ENCODE peak calls at places on chromosomes 7 and 10, in four cellular contexts. V, O, B and Y are unnamed samples.

GRCh38 chr7:519974-520458 is 370 bp upstream of the PDGFA start:
- DNase-seq in V (no peak), B (peak; percentile 86), O (no peak), Y (no peak)

GRCh38 chr10:116707981-116708380 is 34.4 kb downstream of the HSPA12A start:
- DNase-seq in V (no peak), B (no peak), O (no peak), Y (peak; percentile 27)

GRCh38 chr10:46307281-46308112 is 20.7 kb downstream of the ANTXRL start:
- DNase-seq in V (no peak), B (no peak), O (no peak), Y (no peak)

GRCh38 chr7:20399516-20399915 is 68.8 kb downstream of the ITGB8 start:
- DNase-seq in B (no peak), V (no peak), O (no peak), Y (no peak)

GRCh38 chr7:105589221-105590077 is 8.2 kb upstream of the EFCAB10 start:
- DNase-seq in O (peak; percentile 76), V (no peak), B (peak; percentile 80), Y (peak; percentile 68)

GRCh38 chr10:4234661-4235060 is 449.7 kb upstream of the KLF6 start:
- DNase-seq in O (no peak), V (no peak), B (no peak), Y (no peak)

GRCh38 chr7:19964198-19964597 is 190.8 kb upstream of the TMEM196 start:
- DNase-seq in V (no peak), O (no peak), B (no peak), Y (no peak)

GRCh38 chr7:52684388-52684787 is 351.0 kb upstream of the POM121L12 start:
- DNase-seq in V (no peak), O (peak; percentile 12), B (no peak), Y (no peak)

DNA sequence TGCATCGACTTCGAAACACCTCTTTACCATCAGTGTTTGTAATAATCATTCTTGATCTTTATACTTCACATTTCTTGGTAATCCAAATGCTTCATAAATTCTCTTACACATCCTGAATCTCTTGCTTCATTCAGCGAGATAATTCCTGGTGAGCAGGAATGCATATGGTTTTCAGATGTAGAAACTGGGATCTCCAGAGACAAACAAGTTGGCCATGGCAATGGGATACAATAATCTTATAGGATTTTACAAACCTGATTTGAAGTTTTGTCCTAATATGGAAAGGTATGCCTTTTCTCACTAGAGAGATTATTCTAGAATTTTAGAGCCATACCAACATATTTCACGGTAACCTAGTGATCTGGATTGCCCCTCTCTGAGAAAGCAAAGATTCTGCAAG is 13.0 kb upstream of the TRDMT1 start:
- DNase-seq in O (no peak), B (no peak), V (no peak), Y (no peak)
- H3K27ac ChIP-seq in O (peak overlapping the region; percentile 55), B (no peak overlapping the region), V (peak overlapping the region; percentile 71), Y (no peak overlapping the region)

GRCh38 chr10:14399641-14400040 is 68.9 kb upstream of the FRMD4A start:
- DNase-seq in V (no peak), O (no peak), B (no peak), Y (no peak)
- H3K27ac ChIP-seq in V (no peak overlapping the region), O (no peak overlapping the region), B (no peak overlapping the region), Y (no peak overlapping the region)

DNA sequence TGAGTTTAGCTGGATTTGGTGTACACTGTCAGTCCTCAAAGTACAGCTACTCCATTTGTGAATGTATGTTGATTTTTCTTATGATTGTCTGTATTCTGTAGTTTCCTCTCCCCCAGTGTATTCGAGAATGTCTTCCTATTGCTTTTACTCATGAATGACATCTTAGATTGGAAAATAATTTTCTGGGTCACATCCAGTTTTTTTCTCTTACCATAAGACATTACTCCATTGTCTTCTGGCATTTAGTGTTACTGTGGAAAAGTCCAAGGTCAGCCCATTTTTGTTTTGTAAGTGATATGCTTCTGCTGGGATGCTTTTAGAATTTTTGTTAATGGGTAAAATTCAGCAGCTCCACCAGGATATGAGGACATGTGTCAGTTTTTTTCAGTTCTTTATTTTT is 33.5 kb downstream of the WAC start:
- DNase-seq in B (no peak), V (no peak), O (no peak), Y (no peak)
- H3K27ac ChIP-seq in B (no peak overlapping the region), V (no peak overlapping the region), O (no peak overlapping the region), Y (no peak overlapping the region)

DNA sequence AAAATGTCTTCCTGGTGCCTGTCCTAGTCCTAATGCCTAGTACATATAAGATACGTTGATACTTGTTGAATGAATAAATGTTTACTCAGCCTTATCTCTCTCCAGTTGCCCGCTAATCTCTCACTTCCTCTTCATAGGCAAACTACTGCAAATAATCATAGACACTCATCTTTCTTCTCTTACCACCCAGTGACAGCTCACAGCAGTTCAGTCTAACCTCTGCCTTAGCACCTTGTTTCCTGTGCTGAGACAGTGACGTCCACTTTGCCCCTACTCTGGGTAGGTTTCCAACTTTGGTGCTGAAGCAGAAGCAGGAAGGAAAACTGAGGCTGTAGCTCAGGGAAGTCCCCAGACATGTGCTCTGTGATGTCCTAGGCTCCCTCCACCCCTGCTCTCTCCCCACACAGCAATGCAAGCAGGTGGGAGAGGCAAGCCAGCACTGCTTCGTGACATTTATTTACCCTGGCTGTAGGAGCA is 45.5 kb upstream of the RHOBTB1 start:
- DNase-seq in B (no peak), V (no peak), O (no peak), Y (no peak)
- H3K27ac ChIP-seq in B (no peak overlapping the region), V (no peak overlapping the region), O (no peak overlapping the region), Y (no peak overlapping the region)